ENCODE peak calls at places on chromosome 5, in five cellular contexts. X, P, T, G and H are unnamed samples.

GRCh38 chr5:166909040-166909439 is 1382.4 kb upstream of the WWC1 start:
- DNase-seq in X (no peak), P (no peak), T (no peak), G (no peak), H (no peak)

GRCh38 chr5:76831108-76831447 is 12.2 kb downstream of the F2RL1 start:
- DNase-seq in X (no peak), P (no peak), T (no peak), G (no peak), H (peak)

GRCh38 chr5:32249668-32250067 is 63.1 kb downstream of the MTMR12 start:
- DNase-seq in X (no peak), P (no peak), T (no peak), G (no peak), H (peak)

GRCh38 chr5:93809430-93809829 is 68.0 kb upstream of the POU5F2 start:
- DNase-seq in X (no peak), P (no peak), T (no peak), G (no peak), H (no peak)

GRCh38 chr5:102048940-102049339 is 247.1 kb downstream of the SLCO4C1 start:
- DNase-seq in X (no peak), P (no peak), T (no peak), G (no peak), H (no peak)

GRCh38 chr5:38104497-38105230 is 153.7 kb upstream of the EGFLAM start:
- DNase-seq in X (no peak), P (no peak), T (no peak), G (peak), H (no peak)

GRCh38 chr5:89520771-89521170 is 637.8 kb upstream of the MEF2C start:
- DNase-seq in X (no peak), P (no peak), T (no peak), G (no peak), H (no peak)

GRCh38 chr5:17355585-17356346 is 138.3 kb downstream of the BASP1 start:
- DNase-seq in X (no peak), P (no peak), T (no peak), G (no peak), H (no peak)

GRCh38 chr5:95628933-95629332 is 9.0 kb downstream of the GPR150 start:
- DNase-seq in X (no peak), P (no peak), T (no peak), G (no peak), H (no peak)

GRCh38 chr5:33850100-33850594 is 41.6 kb downstream of the ADAMTS12 start:
- DNase-seq in X (no peak), P (no peak), T (no peak), G (no peak), H (no peak)

GRCh38 chr5:90483206-90483605 is 8.5 kb downstream of the POLR3G start:
- DNase-seq in X (no peak), P (no peak), T (no peak), G (no peak), H (no peak)

GRCh38 chr5:21807953-21808352 is 1045.2 kb downstream of the CDH12 start:
- DNase-seq in X (no peak), P (no peak), T (no peak), G (no peak), H (no peak)

GRCh38 chr5:123881791-123882244 is 369.8 kb downstream of the CSNK1G3 start:
- DNase-seq in X (no peak), P (no peak), T (no peak), G (no peak), H (no peak)

GRCh38 chr5:39452846-39453245 is 28.1 kb upstream of the DAB2 start:
- DNase-seq in X (no peak), P (no peak), T (no peak), G (no peak), H (no peak)

GRCh38 chr5:117863589-117864296 is 1124.6 kb downstream of the DTWD2 start:
- DNase-seq in X (no peak), P (no peak), T (no peak), G (no peak), H (no peak)

DNA sequence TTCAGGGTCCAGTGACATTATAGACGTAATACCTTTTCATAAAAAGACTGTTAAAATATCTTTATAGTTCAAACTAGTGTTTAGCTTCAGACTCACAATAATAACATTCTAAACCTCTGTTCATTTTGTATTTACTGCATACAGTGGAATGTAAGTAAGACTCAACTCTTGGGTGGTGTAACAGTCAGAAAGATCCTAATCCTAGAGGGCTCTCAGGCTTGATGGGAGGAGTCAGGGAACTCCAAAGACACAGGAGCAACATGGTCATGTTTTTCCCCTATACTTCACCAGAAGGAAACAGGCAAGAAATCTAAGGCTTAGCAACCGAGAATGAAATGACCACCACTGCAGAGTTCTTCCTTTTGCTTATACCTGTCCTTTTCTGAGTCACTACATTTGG is 82.6 kb downstream of the MRPS27 start:
- DNase-seq in X (no peak), P (no peak), T (no peak), G (no peak), H (no peak)
- TF ChIP-seq EP300 in X (no peak), P (no peak), T (no peak), G (no peak), H (no peak)

DNA sequence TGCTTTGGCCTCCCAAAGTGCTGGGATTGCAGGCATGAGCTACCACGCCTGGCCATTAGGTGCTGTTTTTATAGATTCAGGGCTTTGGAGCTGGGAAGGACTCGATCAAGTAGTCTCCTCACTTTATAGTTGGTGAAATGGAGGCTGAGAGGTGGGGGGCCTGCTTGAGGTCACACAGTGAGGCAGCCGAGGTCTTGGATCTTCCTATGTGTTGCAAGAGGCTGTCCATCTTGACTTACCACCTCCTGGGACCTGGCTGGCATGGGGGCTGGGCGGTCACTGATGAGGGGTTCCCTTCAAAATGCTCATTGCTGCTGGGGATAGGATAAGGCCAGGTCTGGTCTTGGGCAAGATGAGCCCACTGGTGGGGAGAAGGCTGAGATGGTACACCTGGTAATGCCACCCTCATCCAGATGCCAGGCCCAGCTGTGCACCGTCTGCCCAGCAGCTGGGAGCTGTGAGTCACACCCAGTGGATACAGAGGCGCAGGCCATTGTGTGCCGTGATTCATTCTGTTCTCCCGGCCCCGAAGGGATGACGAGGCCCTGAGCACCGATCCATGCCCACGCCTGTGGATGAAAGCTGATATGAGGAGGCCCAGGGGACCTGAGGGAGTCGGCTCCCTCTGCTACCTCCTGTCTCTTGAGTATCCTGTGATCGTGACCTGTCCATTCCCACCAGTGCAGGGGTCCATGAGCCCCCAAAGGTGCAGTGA is 10.5 kb upstream of the NDST1 start:
- DNase-seq in X (peak), P (peak), T (peak), G (no peak), H (peak)
- TF ChIP-seq EP300 in X (no peak), P (no peak), T (no peak), G (no peak), H (no peak)

GRCh38 chr5:125486634-125487033 is 740.2 kb upstream of the ZNF608 start:
- DNase-seq in X (no peak), P (no peak), T (no peak), G (no peak), H (no peak)

GRCh38 chr5:125485003-125485641 is 738.7 kb upstream of the ZNF608 start:
- DNase-seq in X (peak), P (peak), T (peak), G (no peak), H (no peak)

GRCh38 chr5:125481506-125482455 is 735.3 kb upstream of the ZNF608 start:
- DNase-seq in X (no peak), P (no peak), T (no peak), G (no peak), H (no peak)

GRCh38 chr5:125483609-125484008 is 737.2 kb upstream of the ZNF608 start:
- DNase-seq in X (no peak), P (no peak), T (no peak), G (no peak), H (no peak)

GRCh38 chr5:125484272-125485002 is 738.0 kb upstream of the ZNF608 start:
- DNase-seq in X (peak), P (peak), T (peak), G (no peak), H (peak)
- TF ChIP-seq EP300 in X (peak), P (peak), T (no peak), G (no peak), H (no peak)

GRCh38 chr5:150001660-150002493 is 1.3 kb downstream of the HMGXB3 start:
- DNase-seq in X (peak), P (peak), T (no peak), G (no peak), H (peak)
- TF ChIP-seq EP300 in X (no peak), P (no peak), T (no peak), G (no peak), H (no peak)

GRCh38 chr5:82165740-82166530 is 112.2 kb downstream of the RPS23 start:
- DNase-seq in X (peak), P (peak), T (peak), G (peak), H (peak)
- TF ChIP-seq EP300 in X (no peak), P (no peak), T (peak), G (no peak), H (no peak)

GRCh38 chr5:8945972-8946371 is 599.9 kb downstream of the SEMA5A start:
- DNase-seq in X (no peak), P (no peak), T (no peak), G (no peak), H (no peak)
- TF ChIP-seq EP300 in X (no peak), P (no peak), T (no peak), G (no peak), H (no peak)

GRCh38 chr5:172775326-172776234 is 4.6 kb upstream of the DUSP1 start:
- DNase-seq in X (peak), P (no peak), T (peak), G (no peak), H (peak)
- TF ChIP-seq EP300 in X (no peak), P (peak), T (peak), G (no peak), H (peak)

GRCh38 chr5:54390015-54390414 is 65.5 kb upstream of the HSPB3 start:
- DNase-seq in X (no peak), P (peak), T (no peak), G (no peak), H (no peak)
- TF ChIP-seq EP300 in X (no peak), P (no peak), T (no peak), G (no peak), H (no peak)

DNA sequence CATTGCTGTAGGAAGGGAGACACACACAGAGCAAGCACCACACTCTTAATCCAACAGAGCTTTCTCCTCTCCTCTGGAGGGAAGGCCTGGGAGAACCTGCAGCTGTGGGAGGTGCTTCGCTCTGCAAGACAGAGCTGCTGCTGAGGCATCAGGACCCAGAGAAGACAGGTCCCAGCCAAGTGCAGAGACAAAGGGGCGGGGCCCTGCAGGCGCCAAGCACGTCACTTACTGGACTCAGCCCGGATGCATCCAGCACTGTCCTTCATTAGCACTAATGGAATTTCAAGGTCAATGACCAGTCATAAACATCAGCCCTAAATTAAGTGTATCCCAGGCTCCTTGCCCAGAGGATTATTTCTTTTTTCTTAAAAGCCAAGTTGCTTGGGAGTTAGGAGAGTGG is 337.1 kb upstream of the PANK3 start:
- DNase-seq in X (peak), P (no peak), T (peak), G (peak), H (no peak)
- TF ChIP-seq EP300 in X (no peak), P (no peak), T (no peak), G (no peak), H (no peak)